ENCODE peak calls at places on chromosomes 3 and 15, in eight cellular contexts. G, Z, C, X, O, E, B and M are unnamed samples.

GRCh38 chr3:101928890-101929289 is 79.6 kb downstream of the NFKBIZ start:
- ATAC-seq in O (no peak), G (no peak), E (no peak), X (peak), Z (no peak), B (no peak), C (no peak), M (no peak)

GRCh38 chr3:194512895-194513601 is 26.2 kb upstream of the ATP13A3 start:
- ATAC-seq in X (no peak), E (peak), C (peak), Z (no peak), O (no peak), G (no peak), B (no peak), M (no peak)

GRCh38 chr3:126014252-126014651 is 45.3 kb downstream of the ROPN1B start:
- ATAC-seq in C (peak), X (no peak), Z (no peak), G (no peak), O (no peak), B (no peak), E (no peak), M (no peak)

GRCh38 chr15:29589975-29590374 is 232.3 kb downstream of the TJP1 start:
- ATAC-seq in X (no peak), Z (no peak), C (no peak), G (no peak), B (no peak), E (no peak), O (no peak), M (no peak)

GRCh38 chr3:120931593-120931992 is 23.6 kb downstream of the STXBP5L start:
- ATAC-seq in Z (no peak), G (no peak), C (no peak), X (no peak), E (no peak), B (no peak), O (no peak), M (no peak)

GRCh38 chr3:49803464-49804140 is 541 bp downstream of the INKA1 start:
- ATAC-seq in E (peak), Z (peak), O (no peak), G (peak), X (peak), C (peak), B (peak), M (peak)

GRCh38 chr3:184584001-184584891 is 22.7 kb downstream of the EPHB3 start:
- ATAC-seq in X (no peak), C (peak), G (no peak), Z (no peak), O (peak), B (peak), E (peak), M (no peak)

GRCh38 chr15:48888836-48889235 is 10.9 kb downstream of the EID1 start:
- ATAC-seq in Z (no peak), G (no peak), E (peak), X (no peak), O (peak), B (no peak), C (no peak), M (no peak)

GRCh38 chr3:46544771-46545503 is 21.2 kb downstream of the LRRC2 start:
- ATAC-seq in E (no peak), B (no peak), G (no peak), O (no peak), X (no peak), C (no peak), Z (no peak), M (no peak)

GRCh38 chr15:59687831-59688230 is 1.3 kb downstream of the BNIP2 start:
- ATAC-seq in Z (peak), O (no peak), B (no peak), E (no peak), X (no peak), G (peak), C (no peak), M (peak)

GRCh38 chr3:176919836-176920760 is 277.2 kb downstream of the TBL1XR1 start:
- ATAC-seq in O (no peak), C (peak), X (no peak), G (no peak), Z (no peak), E (no peak), B (no peak), M (no peak)

GRCh38 chr3:158668506-158668905 is 3.9 kb downstream of the LXN start:
- ATAC-seq in C (no peak), E (no peak), Z (no peak), G (no peak), O (no peak), X (no peak), B (no peak), M (no peak)

GRCh38 chr3:133948131-133948810 is 52.6 kb upstream of the RAB6B start:
- ATAC-seq in G (no peak), B (peak), X (no peak), C (no peak), O (peak), E (peak), Z (no peak), M (no peak)

GRCh38 chr15:99526174-99526573 is 39.6 kb upstream of the MEF2A start:
- ATAC-seq in G (no peak), E (no peak), B (no peak), C (no peak), O (no peak), Z (no peak), X (no peak), M (no peak)

GRCh38 chr15:68599560-68600071 is 20.8 kb downstream of the CORO2B start:
- ATAC-seq in Z (no peak), C (no peak), E (no peak), O (peak), B (no peak), X (no peak), G (no peak), M (no peak)

GRCh38 chr15:56199038-56199437 is 44.6 kb downstream of the RFX7 start:
- ATAC-seq in X (no peak), E (no peak), O (no peak), G (no peak), C (no peak), B (no peak), Z (no peak), M (no peak)

GRCh38 chr15:40787991-40788390 is 18.2 kb downstream of the C15orf62 start:
- ATAC-seq in O (no peak), X (no peak), G (peak), Z (no peak), C (peak), B (no peak), E (no peak), M (no peak)

GRCh38 chr15:60582370-60583036 is 103.6 kb upstream of the ICE2 start:
- ATAC-seq in X (peak), C (peak), B (no peak), G (peak), Z (peak), O (no peak), E (no peak), M (peak)

GRCh38 chr15:69224383-69224782 is 63.9 kb downstream of the GLCE start:
- ATAC-seq in Z (no peak), O (peak), B (no peak), G (no peak), X (no peak), E (peak), C (peak), M (no peak)

GRCh38 chr3:129160891-129161859 is at the start of gene ISY1:
- ATAC-seq in O (peak), C (peak), B (peak), Z (peak), E (peak), X (peak), G (peak), M (peak)

GRCh38 chr15:57769266-57769665 is 62.8 kb downstream of the POLR2M start:
- ATAC-seq in E (peak), Z (no peak), G (no peak), B (no peak), X (peak), O (peak), C (no peak), M (no peak)

GRCh38 chr3:111998661-111999641 is at the start of gene TAGLN3:
- ATAC-seq in Z (no peak), O (peak), E (peak), G (peak), B (peak), C (peak), X (no peak), M (peak)

GRCh38 chr15:66744610-66745279 is 42.7 kb downstream of the SMAD6 start:
- ATAC-seq in B (no peak), G (no peak), Z (no peak), O (no peak), C (no peak), E (no peak), X (no peak), M (no peak)

GRCh38 chr3:196804775-196805174 is 62.9 kb upstream of the SENP5 start:
- ATAC-seq in E (no peak), G (no peak), B (no peak), O (no peak), Z (no peak), C (no peak), X (no peak), M (no peak)

GRCh38 chr3:178300441-178300959 is 235.7 kb upstream of the KCNMB2 start:
- ATAC-seq in O (no peak), X (no peak), G (no peak), C (no peak), B (no peak), E (no peak), Z (no peak), M (no peak)

GRCh38 chr3:56881035-56881575 is 79.4 kb upstream of the ARHGEF3 start:
- ATAC-seq in E (no peak), B (no peak), O (no peak), C (no peak), Z (no peak), X (no peak), G (no peak), M (no peak)